ENCODE peak calls at places on chromosomes 12 and 14, in four cellular contexts. Y is ovary, W is A549, P is HepG2. F is an unnamed sample.

GRCh38 chr14:39857656-39858055 is 425.4 kb upstream of the FBXO33 start:
- DNase-seq in Y (no peak), W (no peak), P (no peak), F (no peak)

GRCh38 chr12:40107803-40108620 is 2.1 kb upstream of the SLC2A13 start:
- DNase-seq in Y (peak), W (no peak), P (no peak), F (no peak)

GRCh38 chr14:55938249-55938791 is 179.9 kb upstream of the PELI2 start:
- DNase-seq in Y (no peak), W (no peak), P (no peak), F (peak)

GRCh38 chr14:105314287-105315185 is at the start of gene PACS2:
- DNase-seq in Y (peak), W (peak), P (peak), F (peak)

GRCh38 chr12:76622351-76622750 is 62.8 kb upstream of the OSBPL8 start:
- DNase-seq in Y (no peak), W (no peak), P (no peak), F (no peak)

GRCh38 chr14:71703477-71703876 is 228.8 kb upstream of the RGS6 start:
- DNase-seq in Y (no peak), W (no peak), P (no peak), F (no peak)

GRCh38 chr12:64892561-64892960 is 68.1 kb downstream of the TBC1D30 start:
- DNase-seq in Y (no peak), W (no peak), P (no peak), F (no peak)

GRCh38 chr12:31896514-31897039 is 62.6 kb upstream of the RESF1 start:
- DNase-seq in Y (peak), W (no peak), P (no peak), F (peak)

GRCh38 chr14:104096751-104097700 is 11.5 kb downstream of the ASPG start:
- DNase-seq in Y (no peak), W (no peak), P (no peak), F (no peak)

GRCh38 chr12:27841392-27841882 is 61.4 kb upstream of the MANSC4 start:
- DNase-seq in Y (no peak), W (no peak), P (no peak), F (no peak)

GRCh38 chr14:68795602-68796417 is 2.9 kb upstream of the ZFP36L1 start:
- DNase-seq in Y (peak), W (no peak), P (peak), F (peak)

GRCh38 chr12:49899921-49900320 is 3.8 kb downstream of the FAIM2 start:
- DNase-seq in Y (no peak), W (no peak), P (no peak), F (no peak)

GRCh38 chr12:15520083-15520482 is 197.8 kb downstream of the PTPRO start:
- DNase-seq in Y (no peak), W (no peak), P (no peak), F (no peak)
- TF ChIP-seq EP300 in Y (no peak), W (no peak), P (no peak), F (no peak)

GRCh38 chr14:92665699-92666110 is 82.7 kb downstream of the LGMN start:
- DNase-seq in Y (no peak), W (no peak), P (no peak), F (no peak)
- TF ChIP-seq POLR2A in Y (no peak), W (no peak), P (no peak), F (no peak)

GRCh38 chr14:52366796-52367315 is 52.7 kb downstream of the PTGER2 start:
- DNase-seq in Y (no peak), W (no peak), P (no peak), F (no peak)

GRCh38 chr14:52360831-52361230 is 46.7 kb downstream of the PTGER2 start:
- DNase-seq in Y (peak), W (no peak), P (no peak), F (peak)

GRCh38 chr14:52363001-52363704 is 49.0 kb downstream of the PTGER2 start:
- DNase-seq in Y (no peak), W (no peak), P (no peak), F (no peak)

GRCh38 chr14:52363969-52364368 is 49.9 kb downstream of the PTGER2 start:
- DNase-seq in Y (no peak), W (no peak), P (no peak), F (no peak)

GRCh38 chr14:52365071-52365470 is 51.0 kb downstream of the PTGER2 start:
- DNase-seq in Y (no peak), W (no peak), P (no peak), F (no peak)
- TF ChIP-seq EP300 in Y (no peak), W (no peak), P (no peak), F (no peak)

GRCh38 chr12:106953352-106954260 is 2.1 kb upstream of the TMEM263 start:
- DNase-seq in Y (no peak), W (no peak), P (no peak), F (no peak)

GRCh38 chr12:106957617-106958016 is 1.9 kb downstream of the TMEM263 start:
- DNase-seq in Y (no peak), W (no peak), P (no peak), F (no peak)

GRCh38 chr12:106954462-106955376 is 988 bp upstream of the TMEM263 start:
- DNase-seq in Y (peak), W (no peak), P (no peak), F (no peak)

GRCh38 chr12:106956048-106956935 is 585 bp downstream of the TMEM263 start:
- DNase-seq in Y (peak), W (peak), P (peak), F (peak)

GRCh38 chr12:106955377-106956047 is at the start of gene TMEM263:
- DNase-seq in Y (peak), W (peak), P (peak), F (peak)
- TF ChIP-seq POLR2A in Y (peak), W (peak), P (peak), F (no peak)

GRCh38 chr12:52042706-52043385 is 8.4 kb upstream of the NR4A1 start:
- DNase-seq in Y (peak), W (no peak), P (no peak), F (no peak)

GRCh38 chr12:52043386-52044212 is 7.6 kb upstream of the NR4A1 start:
- DNase-seq in Y (peak), W (no peak), P (peak), F (no peak)

GRCh38 chr12:52046859-52047258 is 4.4 kb upstream of the NR4A1 start:
- DNase-seq in Y (peak), W (no peak), P (no peak), F (no peak)

GRCh38 chr12:52045794-52046199 is 5.4 kb upstream of the NR4A1 start:
- DNase-seq in Y (no peak), W (no peak), P (no peak), F (peak)

GRCh38 chr12:52044284-52044983 is 6.8 kb upstream of the NR4A1 start:
- DNase-seq in Y (peak), W (no peak), P (no peak), F (peak)
- TF ChIP-seq EP300 in Y (peak), W (no peak), P (no peak), F (peak)

DNA sequence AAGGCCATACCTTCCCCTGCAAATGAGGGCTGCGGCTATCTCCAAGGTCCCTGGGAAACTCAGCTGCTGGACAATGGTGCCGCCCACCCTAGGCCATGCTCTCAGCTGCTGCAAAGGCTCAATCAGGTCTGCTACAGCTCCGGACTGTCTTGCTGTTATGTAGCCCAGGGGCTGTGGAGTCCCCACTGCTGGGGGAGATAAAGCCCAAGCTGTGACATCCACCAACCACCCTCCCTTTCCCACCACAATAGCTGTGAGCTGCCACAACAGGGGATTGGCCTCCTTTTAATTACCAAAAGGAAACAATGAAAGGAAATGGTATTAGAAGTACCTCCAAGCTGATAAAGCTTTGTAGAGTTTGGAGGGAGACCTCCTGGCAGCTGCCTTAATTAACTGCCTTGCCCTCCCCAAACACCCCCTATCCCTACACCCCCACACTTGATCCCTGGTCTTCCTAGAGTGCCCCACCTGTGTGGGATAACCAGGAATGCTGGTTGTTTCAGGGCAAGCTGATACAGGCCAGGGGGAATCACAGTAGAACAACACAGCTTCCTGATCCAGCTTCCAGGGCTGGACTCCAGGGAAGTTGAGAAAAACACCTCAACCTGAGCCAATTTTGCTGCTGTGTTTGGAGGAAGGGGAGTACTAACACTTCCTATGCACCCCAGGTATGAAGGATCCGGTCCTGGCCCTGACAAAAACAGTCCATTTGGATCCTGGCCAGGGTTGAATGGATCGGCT is at the start of gene VWF:
- DNase-seq in Y (no peak), W (no peak), P (no peak), F (no peak)
- TF ChIP-seq POLR2A in Y (no peak), W (no peak), P (no peak), F (no peak)

GRCh38 chr12:26280869-26281268 is 85.5 kb downstream of the SSPN start:
- DNase-seq in Y (no peak), W (no peak), P (no peak), F (no peak)
- TF ChIP-seq EP300 in Y (no peak), W (no peak), P (no peak), F (no peak)

GRCh38 chr12:114263031-114263825 is 142.7 kb downstream of the TBX5 start:
- DNase-seq in Y (no peak), W (no peak), P (no peak), F (no peak)
- TF ChIP-seq POLR2A in Y (no peak), W (no peak), P (no peak), F (no peak)